ENCODE peak calls at places on chromosomes 6 and 20, in eight cellular contexts. One of them, this sample, is unnamed.

GRCh38 chr6:160106010-160106409 is 15.6 kb upstream of the SLC22A1 start:
- DNase-seq in PC-9: no peak
- DNase-seq in coronary artery: no peak
- DNase-seq in astrocyte of the spinal cord: no peak
- DNase-seq in tibial artery: no peak
- DNase-seq in cardiac fibroblast: no peak
- DNase-seq in fibroblast of lung: no peak
- DNase-seq in mucosa of descending colon: no peak
- DNase-seq in this sample: no peak

GRCh38 chr20:21395666-21396044 is 1.7 kb downstream of the NKX2-4 start:
- DNase-seq in cardiac fibroblast: no peak
- DNase-seq in PC-9: no peak
- DNase-seq in fibroblast of lung: no peak
- DNase-seq in tibial artery: no peak
- DNase-seq in astrocyte of the spinal cord: no peak
- DNase-seq in mucosa of descending colon: no peak
- DNase-seq in coronary artery: no peak
- DNase-seq in this sample: no peak

GRCh38 chr6:90411292-90411781 is 114.7 kb upstream of the BACH2 start:
- DNase-seq in coronary artery: no peak
- DNase-seq in tibial artery: no peak
- DNase-seq in PC-9: peak
- DNase-seq in astrocyte of the spinal cord: no peak
- DNase-seq in cardiac fibroblast: no peak
- DNase-seq in fibroblast of lung: peak
- DNase-seq in mucosa of descending colon: no peak
- DNase-seq in this sample: peak

GRCh38 chr6:7542065-7542877 is 800 bp downstream of the DSP start:
- DNase-seq in coronary artery: no peak
- DNase-seq in cardiac fibroblast: no peak
- DNase-seq in mucosa of descending colon: peak
- DNase-seq in PC-9: peak
- DNase-seq in tibial artery: no peak
- DNase-seq in astrocyte of the spinal cord: peak
- DNase-seq in fibroblast of lung: no peak
- DNase-seq in this sample: peak

GRCh38 chr6:37695273-37695672 is 2.4 kb downstream of the MDGA1 start:
- DNase-seq in mucosa of descending colon: no peak
- DNase-seq in tibial artery: no peak
- DNase-seq in cardiac fibroblast: no peak
- DNase-seq in fibroblast of lung: no peak
- DNase-seq in astrocyte of the spinal cord: no peak
- DNase-seq in coronary artery: no peak
- DNase-seq in PC-9: no peak
- DNase-seq in this sample: no peak

GRCh38 chr6:113971786-113972185 is 838 bp upstream of the HDAC2 start:
- DNase-seq in cardiac fibroblast: peak
- DNase-seq in tibial artery: no peak
- DNase-seq in coronary artery: no peak
- DNase-seq in mucosa of descending colon: no peak
- DNase-seq in fibroblast of lung: peak
- DNase-seq in astrocyte of the spinal cord: peak
- DNase-seq in PC-9: no peak
- DNase-seq in this sample: peak

GRCh38 chr6:1313364-1313754 is 1.5 kb downstream of the FOXQ1 start:
- DNase-seq in fibroblast of lung: no peak
- DNase-seq in mucosa of descending colon: no peak
- DNase-seq in PC-9: peak
- DNase-seq in tibial artery: no peak
- DNase-seq in cardiac fibroblast: no peak
- DNase-seq in coronary artery: no peak
- DNase-seq in astrocyte of the spinal cord: no peak
- DNase-seq in this sample: no peak

GRCh38 chr6:145475794-145476396 is 259.4 kb downstream of the EPM2A start:
- DNase-seq in PC-9: no peak
- DNase-seq in fibroblast of lung: no peak
- DNase-seq in cardiac fibroblast: no peak
- DNase-seq in coronary artery: no peak
- DNase-seq in mucosa of descending colon: no peak
- DNase-seq in astrocyte of the spinal cord: no peak
- DNase-seq in tibial artery: no peak
- DNase-seq in this sample: no peak

GRCh38 chr20:50445367-50446151 is 64.6 kb upstream of the PTPN1 start:
- DNase-seq in PC-9: no peak
- DNase-seq in tibial artery: no peak
- DNase-seq in coronary artery: no peak
- DNase-seq in astrocyte of the spinal cord: no peak
- DNase-seq in cardiac fibroblast: no peak
- DNase-seq in fibroblast of lung: no peak
- DNase-seq in mucosa of descending colon: no peak
- DNase-seq in this sample: no peak

GRCh38 chr20:11852189-11852588 is 65.5 kb upstream of the BTBD3 start:
- DNase-seq in mucosa of descending colon: no peak
- DNase-seq in PC-9: no peak
- DNase-seq in fibroblast of lung: no peak
- DNase-seq in tibial artery: no peak
- DNase-seq in cardiac fibroblast: no peak
- DNase-seq in coronary artery: no peak
- DNase-seq in astrocyte of the spinal cord: no peak
- DNase-seq in this sample: no peak

GRCh38 chr6:31777667-31778050 is 531 bp upstream of the VWA7 start:
- DNase-seq in cardiac fibroblast: no peak
- DNase-seq in coronary artery: no peak
- DNase-seq in astrocyte of the spinal cord: no peak
- DNase-seq in mucosa of descending colon: no peak
- DNase-seq in tibial artery: no peak
- DNase-seq in PC-9: no peak
- DNase-seq in fibroblast of lung: no peak
- DNase-seq in this sample: no peak

GRCh38 chr6:46184114-46184513 is 13.3 kb upstream of the ENPP5 start:
- DNase-seq in mucosa of descending colon: no peak
- DNase-seq in tibial artery: no peak
- DNase-seq in coronary artery: no peak
- DNase-seq in astrocyte of the spinal cord: peak
- DNase-seq in fibroblast of lung: peak
- DNase-seq in PC-9: peak
- DNase-seq in cardiac fibroblast: peak
- DNase-seq in this sample: peak

GRCh38 chr6:71727632-71728294 is 158.6 kb upstream of the RIMS1 start:
- DNase-seq in astrocyte of the spinal cord: no peak
- DNase-seq in coronary artery: no peak
- DNase-seq in cardiac fibroblast: no peak
- DNase-seq in mucosa of descending colon: no peak
- DNase-seq in PC-9: no peak
- DNase-seq in fibroblast of lung: no peak
- DNase-seq in tibial artery: no peak
- DNase-seq in this sample: no peak

GRCh38 chr6:85797993-85798392 is 155.3 kb upstream of the SYNCRIP start:
- DNase-seq in cardiac fibroblast: peak
- DNase-seq in tibial artery: no peak
- DNase-seq in mucosa of descending colon: peak
- DNase-seq in PC-9: no peak
- DNase-seq in fibroblast of lung: no peak
- DNase-seq in coronary artery: no peak
- DNase-seq in astrocyte of the spinal cord: no peak
- DNase-seq in this sample: no peak

GRCh38 chr6:27237089-27237723 is 10.3 kb upstream of the PRSS16 start:
- DNase-seq in coronary artery: no peak
- DNase-seq in mucosa of descending colon: no peak
- DNase-seq in astrocyte of the spinal cord: peak
- DNase-seq in fibroblast of lung: peak
- DNase-seq in cardiac fibroblast: peak
- DNase-seq in tibial artery: no peak
- DNase-seq in PC-9: peak
- DNase-seq in this sample: peak

GRCh38 chr6:14396826-14397517 is 279.4 kb downstream of the CD83 start:
- DNase-seq in mucosa of descending colon: peak
- DNase-seq in PC-9: no peak
- DNase-seq in fibroblast of lung: peak
- DNase-seq in astrocyte of the spinal cord: peak
- DNase-seq in coronary artery: no peak
- DNase-seq in cardiac fibroblast: peak
- DNase-seq in tibial artery: no peak
- DNase-seq in this sample: peak
- TF ChIP-seq CTCF in mucosa of descending colon: no peak
- TF ChIP-seq CTCF in PC-9: no peak
- TF ChIP-seq CTCF in fibroblast of lung: peak
- TF ChIP-seq CTCF in astrocyte of the spinal cord: peak
- TF ChIP-seq CTCF in coronary artery: no peak
- TF ChIP-seq CTCF in cardiac fibroblast: peak
- TF ChIP-seq CTCF in tibial artery: no peak
- TF ChIP-seq CTCF in this sample: peak

GRCh38 chr6:120010075-120010474 is 660.5 kb upstream of the MAN1A1 start:
- DNase-seq in mucosa of descending colon: no peak
- DNase-seq in fibroblast of lung: no peak
- DNase-seq in PC-9: no peak
- DNase-seq in coronary artery: no peak
- DNase-seq in cardiac fibroblast: no peak
- DNase-seq in tibial artery: no peak
- DNase-seq in astrocyte of the spinal cord: no peak
- DNase-seq in this sample: no peak
- H3K4me3 ChIP-seq in mucosa of descending colon: no peak
- H3K4me3 ChIP-seq in fibroblast of lung: no peak
- H3K4me3 ChIP-seq in PC-9: no peak
- H3K4me3 ChIP-seq in coronary artery: no peak
- H3K4me3 ChIP-seq in cardiac fibroblast: no peak
- H3K4me3 ChIP-seq in tibial artery: no peak
- H3K4me3 ChIP-seq in astrocyte of the spinal cord: no peak
- H3K4me3 ChIP-seq in this sample: no peak

GRCh38 chr6:168272379-168273011 is 47.1 kb downstream of the DACT2 start:
- DNase-seq in mucosa of descending colon: peak
- DNase-seq in PC-9: no peak
- DNase-seq in fibroblast of lung: no peak
- DNase-seq in astrocyte of the spinal cord: no peak
- DNase-seq in cardiac fibroblast: peak
- DNase-seq in tibial artery: no peak
- DNase-seq in coronary artery: no peak
- DNase-seq in this sample: no peak

GRCh38 chr6:168275168-168275567 is 44.4 kb downstream of the DACT2 start:
- DNase-seq in coronary artery: no peak
- DNase-seq in astrocyte of the spinal cord: no peak
- DNase-seq in PC-9: no peak
- DNase-seq in cardiac fibroblast: no peak
- DNase-seq in fibroblast of lung: no peak
- DNase-seq in tibial artery: no peak
- DNase-seq in mucosa of descending colon: no peak
- DNase-seq in this sample: no peak

GRCh38 chr6:168273483-168274045 is 46.0 kb downstream of the DACT2 start:
- DNase-seq in PC-9: no peak
- DNase-seq in coronary artery: no peak
- DNase-seq in fibroblast of lung: no peak
- DNase-seq in mucosa of descending colon: no peak
- DNase-seq in tibial artery: no peak
- DNase-seq in cardiac fibroblast: no peak
- DNase-seq in astrocyte of the spinal cord: no peak
- DNase-seq in this sample: no peak

GRCh38 chr6:168276576-168277273 is 42.9 kb downstream of the DACT2 start:
- DNase-seq in cardiac fibroblast: no peak
- DNase-seq in coronary artery: no peak
- DNase-seq in PC-9: no peak
- DNase-seq in astrocyte of the spinal cord: no peak
- DNase-seq in mucosa of descending colon: no peak
- DNase-seq in fibroblast of lung: no peak
- DNase-seq in tibial artery: no peak
- DNase-seq in this sample: no peak

DNA sequence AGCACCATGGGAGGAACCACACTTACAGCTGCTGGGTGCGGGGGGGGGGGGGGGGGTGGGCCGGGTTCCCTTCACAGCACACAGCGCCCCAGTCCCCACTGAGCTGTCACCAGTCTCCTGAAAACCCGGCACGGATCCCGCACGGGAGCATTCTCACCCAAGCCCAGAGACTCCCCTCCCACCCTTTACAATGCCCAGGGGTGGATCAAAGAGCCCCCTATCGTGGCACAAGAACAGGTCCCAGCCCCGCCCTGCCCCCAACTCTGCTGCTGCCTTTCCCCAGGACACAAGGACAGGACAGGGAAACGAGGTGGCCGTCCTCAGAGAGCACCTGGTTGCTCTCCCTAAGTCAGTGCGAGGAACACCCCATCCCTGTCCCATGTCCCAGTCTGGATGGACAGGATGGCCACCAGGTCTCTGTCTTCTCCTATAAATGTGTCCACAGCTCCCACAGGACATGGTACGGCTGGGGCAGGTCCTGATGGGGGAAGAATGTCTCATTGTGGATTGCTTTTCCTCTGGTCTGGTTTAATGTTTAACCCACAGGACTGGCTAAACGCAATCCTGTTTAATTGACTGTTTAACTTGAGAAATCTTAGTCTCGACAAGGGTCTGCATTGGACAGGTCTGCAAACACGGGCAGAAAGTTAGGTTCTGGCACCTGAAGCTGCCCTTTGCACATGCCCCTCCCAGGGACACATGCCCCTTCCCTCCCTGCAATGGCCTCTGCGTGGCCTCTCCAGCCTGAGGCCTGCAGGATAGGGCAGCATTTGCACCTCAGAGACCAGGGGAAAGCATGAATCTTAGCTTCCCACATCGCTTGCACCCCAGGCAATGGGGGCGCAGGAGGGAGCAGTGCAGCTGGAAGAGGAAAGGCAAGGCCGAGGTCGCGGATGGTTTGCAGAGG is 45.3 kb downstream of the DACT2 start:
- DNase-seq in tibial artery: no peak
- DNase-seq in PC-9: no peak
- DNase-seq in cardiac fibroblast: no peak
- DNase-seq in fibroblast of lung: no peak
- DNase-seq in mucosa of descending colon: peak
- DNase-seq in astrocyte of the spinal cord: no peak
- DNase-seq in coronary artery: no peak
- DNase-seq in this sample: no peak
- TF ChIP-seq CTCF in tibial artery: no peak
- TF ChIP-seq CTCF in PC-9: no peak
- TF ChIP-seq CTCF in cardiac fibroblast: no peak
- TF ChIP-seq CTCF in fibroblast of lung: no peak
- TF ChIP-seq CTCF in mucosa of descending colon: no peak
- TF ChIP-seq CTCF in astrocyte of the spinal cord: no peak
- TF ChIP-seq CTCF in coronary artery: no peak
- TF ChIP-seq CTCF in this sample: no peak

GRCh38 chr20:18279231-18279630 is 9.1 kb upstream of the ZNF133 start:
- DNase-seq in astrocyte of the spinal cord: no peak
- DNase-seq in mucosa of descending colon: no peak
- DNase-seq in PC-9: no peak
- DNase-seq in cardiac fibroblast: no peak
- DNase-seq in coronary artery: no peak
- DNase-seq in fibroblast of lung: no peak
- DNase-seq in tibial artery: no peak
- DNase-seq in this sample: no peak

GRCh38 chr20:18287915-18288747 is at the start of gene ZNF133:
- DNase-seq in tibial artery: peak
- DNase-seq in fibroblast of lung: peak
- DNase-seq in astrocyte of the spinal cord: peak
- DNase-seq in coronary artery: peak
- DNase-seq in cardiac fibroblast: peak
- DNase-seq in mucosa of descending colon: peak
- DNase-seq in PC-9: peak
- DNase-seq in this sample: peak

GRCh38 chr20:18288748-18289705 is 700 bp downstream of the ZNF133 start:
- DNase-seq in fibroblast of lung: peak
- DNase-seq in cardiac fibroblast: peak
- DNase-seq in astrocyte of the spinal cord: peak
- DNase-seq in tibial artery: no peak
- DNase-seq in PC-9: no peak
- DNase-seq in mucosa of descending colon: peak
- DNase-seq in coronary artery: no peak
- DNase-seq in this sample: peak

GRCh38 chr20:18287546-18287914 is 797 bp upstream of the ZNF133 start:
- DNase-seq in mucosa of descending colon: no peak
- DNase-seq in coronary artery: no peak
- DNase-seq in fibroblast of lung: no peak
- DNase-seq in cardiac fibroblast: peak
- DNase-seq in PC-9: no peak
- DNase-seq in tibial artery: no peak
- DNase-seq in astrocyte of the spinal cord: no peak
- DNase-seq in this sample: no peak

GRCh38 chr20:18284805-18285533 is 3.4 kb upstream of the ZNF133 start:
- DNase-seq in cardiac fibroblast: no peak
- DNase-seq in fibroblast of lung: peak
- DNase-seq in astrocyte of the spinal cord: peak
- DNase-seq in tibial artery: no peak
- DNase-seq in PC-9: no peak
- DNase-seq in coronary artery: no peak
- DNase-seq in mucosa of descending colon: no peak
- DNase-seq in this sample: peak
- H3K4me3 ChIP-seq in cardiac fibroblast: no peak
- H3K4me3 ChIP-seq in fibroblast of lung: no peak
- H3K4me3 ChIP-seq in astrocyte of the spinal cord: no peak
- H3K4me3 ChIP-seq in tibial artery: no peak
- H3K4me3 ChIP-seq in PC-9: no peak
- H3K4me3 ChIP-seq in coronary artery: no peak
- H3K4me3 ChIP-seq in mucosa of descending colon: no peak
- H3K4me3 ChIP-seq in this sample: no peak

This sample was measured in choroid plexus epithelial cell.